ENCODE peak calls at places on chromosome 21, in seven cellular contexts. One of them, this sample, is unnamed.
A peak's percentile ranks its signal among the peaks of the same experiment; 100 is the strongest.

GRCh38 chr21:41217656-41218380 is 49.9 kb downstream of the BACE2 start:
- DNase-seq in SJSA1: no peak
- DNase-seq in glutamatergic neuron: no peak
- DNase-seq in BE2C: no peak
- DNase-seq in stimulated activated naive CD4-positive, alpha-beta T cell: no peak
- DNase-seq in neural crest cell: no peak
- DNase-seq in memory B cell: no peak
- DNase-seq in this sample: no peak

GRCh38 chr21:45267390-45267760 is 20.3 kb downstream of the POFUT2 start:
- DNase-seq in glutamatergic neuron: no peak
- DNase-seq in SJSA1: no peak
- DNase-seq in neural crest cell: no peak
- DNase-seq in memory B cell: no peak
- DNase-seq in stimulated activated naive CD4-positive, alpha-beta T cell: no peak
- DNase-seq in BE2C: no peak
- DNase-seq in this sample: no peak

GRCh38 chr21:41678944-41679343 is 87.9 kb downstream of the RIPK4 start:
- DNase-seq in stimulated activated naive CD4-positive, alpha-beta T cell: no peak
- DNase-seq in SJSA1: peak; percentile 96
- DNase-seq in neural crest cell: peak; percentile 74
- DNase-seq in memory B cell: no peak
- DNase-seq in glutamatergic neuron: peak; percentile 75
- DNase-seq in BE2C: peak; percentile 75
- DNase-seq in this sample: peak; percentile 99

GRCh38 chr21:33300701-33301631 is 23.8 kb upstream of the IFNAR1 start:
- DNase-seq in glutamatergic neuron: no peak
- DNase-seq in SJSA1: no peak
- DNase-seq in stimulated activated naive CD4-positive, alpha-beta T cell: no peak
- DNase-seq in neural crest cell: no peak
- DNase-seq in BE2C: peak; percentile 67
- DNase-seq in memory B cell: no peak
- DNase-seq in this sample: no peak

GRCh38 chr21:17848228-17848627 is 29.1 kb upstream of the C21orf91 start:
- DNase-seq in SJSA1: peak; percentile 70
- DNase-seq in memory B cell: no peak
- DNase-seq in glutamatergic neuron: no peak
- DNase-seq in stimulated activated naive CD4-positive, alpha-beta T cell: no peak
- DNase-seq in neural crest cell: no peak
- DNase-seq in BE2C: no peak
- DNase-seq in this sample: peak; percentile 17

GRCh38 chr21:27700974-27701614 is 734.2 kb upstream of the ADAMTS5 start:
- DNase-seq in BE2C: peak; percentile 92
- DNase-seq in neural crest cell: peak; percentile 84
- DNase-seq in stimulated activated naive CD4-positive, alpha-beta T cell: peak; percentile 10
- DNase-seq in SJSA1: peak; percentile 72
- DNase-seq in glutamatergic neuron: peak; percentile 84
- DNase-seq in memory B cell: no peak
- DNase-seq in this sample: peak; percentile 45

GRCh38 chr21:32410916-32411315 is 1.6 kb upstream of the EVA1C start:
- DNase-seq in stimulated activated naive CD4-positive, alpha-beta T cell: no peak
- DNase-seq in neural crest cell: no peak
- DNase-seq in memory B cell: no peak
- DNase-seq in SJSA1: no peak
- DNase-seq in glutamatergic neuron: no peak
- DNase-seq in BE2C: no peak
- DNase-seq in this sample: no peak

GRCh38 chr21:36076878-36077658 is 7.2 kb downstream of the CBR1 start:
- DNase-seq in BE2C: no peak
- DNase-seq in glutamatergic neuron: no peak
- DNase-seq in SJSA1: no peak
- DNase-seq in stimulated activated naive CD4-positive, alpha-beta T cell: no peak
- DNase-seq in memory B cell: no peak
- DNase-seq in neural crest cell: no peak
- DNase-seq in this sample: no peak

GRCh38 chr21:45280178-45280821 is 7.4 kb downstream of the POFUT2 start:
- DNase-seq in stimulated activated naive CD4-positive, alpha-beta T cell: no peak
- DNase-seq in SJSA1: no peak
- DNase-seq in glutamatergic neuron: no peak
- DNase-seq in neural crest cell: no peak
- DNase-seq in memory B cell: no peak
- DNase-seq in BE2C: no peak
- DNase-seq in this sample: no peak

GRCh38 chr21:42040411-42041180 is 30.4 kb upstream of the ZBTB21 start:
- DNase-seq in stimulated activated naive CD4-positive, alpha-beta T cell: no peak
- DNase-seq in memory B cell: no peak
- DNase-seq in glutamatergic neuron: no peak
- DNase-seq in BE2C: no peak
- DNase-seq in neural crest cell: no peak
- DNase-seq in SJSA1: peak; percentile 99
- DNase-seq in this sample: peak; percentile 92

GRCh38 chr21:35204850-35205564 is 155.9 kb upstream of the RUNX1 start:
- DNase-seq in glutamatergic neuron: no peak
- DNase-seq in SJSA1: peak; percentile 58
- DNase-seq in BE2C: no peak
- DNase-seq in stimulated activated naive CD4-positive, alpha-beta T cell: no peak
- DNase-seq in neural crest cell: no peak
- DNase-seq in memory B cell: no peak
- DNase-seq in this sample: no peak

GRCh38 chr21:31501921-31502320 is 157.6 kb upstream of the SOD1 start:
- DNase-seq in memory B cell: no peak
- DNase-seq in stimulated activated naive CD4-positive, alpha-beta T cell: no peak
- DNase-seq in neural crest cell: no peak
- DNase-seq in BE2C: no peak
- DNase-seq in glutamatergic neuron: no peak
- DNase-seq in SJSA1: no peak
- DNase-seq in this sample: no peak

GRCh38 chr21:25342811-25343210 is 264.5 kb downstream of the MRPL39 start:
- DNase-seq in neural crest cell: no peak
- DNase-seq in stimulated activated naive CD4-positive, alpha-beta T cell: no peak
- DNase-seq in BE2C: no peak
- DNase-seq in SJSA1: no peak
- DNase-seq in glutamatergic neuron: no peak
- DNase-seq in memory B cell: no peak
- DNase-seq in this sample: no peak

GRCh38 chr21:38863291-38863690 is 57.6 kb downstream of the ETS2 start:
- DNase-seq in neural crest cell: no peak
- DNase-seq in SJSA1: no peak
- DNase-seq in glutamatergic neuron: no peak
- DNase-seq in BE2C: no peak
- DNase-seq in stimulated activated naive CD4-positive, alpha-beta T cell: no peak
- DNase-seq in memory B cell: no peak
- DNase-seq in this sample: no peak

GRCh38 chr21:34992736-34993135 is 56.4 kb downstream of the RUNX1 start:
- DNase-seq in BE2C: no peak
- DNase-seq in glutamatergic neuron: no peak
- DNase-seq in SJSA1: no peak
- DNase-seq in neural crest cell: no peak
- DNase-seq in memory B cell: no peak
- DNase-seq in stimulated activated naive CD4-positive, alpha-beta T cell: no peak
- DNase-seq in this sample: no peak

GRCh38 chr21:29511076-29511475 is 212.4 kb downstream of the BACH1 start:
- DNase-seq in glutamatergic neuron: no peak
- DNase-seq in neural crest cell: no peak
- DNase-seq in stimulated activated naive CD4-positive, alpha-beta T cell: no peak
- DNase-seq in BE2C: no peak
- DNase-seq in SJSA1: no peak
- DNase-seq in memory B cell: no peak
- DNase-seq in this sample: no peak

GRCh38 chr21:44532165-44532564 is 7.8 kb downstream of the KRTAP10-1 start:
- DNase-seq in SJSA1: no peak
- DNase-seq in BE2C: no peak
- DNase-seq in stimulated activated naive CD4-positive, alpha-beta T cell: no peak
- DNase-seq in neural crest cell: no peak
- DNase-seq in memory B cell: no peak
- DNase-seq in glutamatergic neuron: no peak
- DNase-seq in this sample: no peak

GRCh38 chr21:42663200-42663483 is 9.7 kb downstream of the PDE9A start:
- DNase-seq in BE2C: no peak
- DNase-seq in memory B cell: no peak
- DNase-seq in stimulated activated naive CD4-positive, alpha-beta T cell: no peak
- DNase-seq in SJSA1: no peak
- DNase-seq in glutamatergic neuron: no peak
- DNase-seq in neural crest cell: no peak
- DNase-seq in this sample: no peak

GRCh38 chr21:44375281-44375651 is 21.8 kb downstream of the TRPM2 start:
- DNase-seq in memory B cell: no peak
- DNase-seq in glutamatergic neuron: no peak
- DNase-seq in stimulated activated naive CD4-positive, alpha-beta T cell: no peak
- DNase-seq in BE2C: no peak
- DNase-seq in neural crest cell: no peak
- DNase-seq in SJSA1: no peak
- DNase-seq in this sample: no peak

GRCh38 chr21:28375708-28376385 is 616.8 kb downstream of the LTN1 start:
- DNase-seq in neural crest cell: no peak
- DNase-seq in BE2C: no peak
- DNase-seq in stimulated activated naive CD4-positive, alpha-beta T cell: no peak
- DNase-seq in memory B cell: no peak
- DNase-seq in glutamatergic neuron: no peak
- DNase-seq in SJSA1: no peak
- DNase-seq in this sample: no peak

GRCh38 chr21:17002628-17003027 is 510.2 kb upstream of the CXADR start:
- DNase-seq in memory B cell: no peak
- DNase-seq in SJSA1: no peak
- DNase-seq in BE2C: no peak
- DNase-seq in stimulated activated naive CD4-positive, alpha-beta T cell: no peak
- DNase-seq in glutamatergic neuron: no peak
- DNase-seq in neural crest cell: no peak
- DNase-seq in this sample: no peak

GRCh38 chr21:36199021-36199420 is 42.4 kb downstream of the DOP1B start:
- DNase-seq in stimulated activated naive CD4-positive, alpha-beta T cell: no peak
- DNase-seq in neural crest cell: no peak
- DNase-seq in BE2C: no peak
- DNase-seq in memory B cell: no peak
- DNase-seq in SJSA1: no peak
- DNase-seq in glutamatergic neuron: no peak
- DNase-seq in this sample: no peak

GRCh38 chr21:41960386-41960785 is 6.6 kb upstream of the C2CD2 start:
- DNase-seq in stimulated activated naive CD4-positive, alpha-beta T cell: no peak
- DNase-seq in BE2C: no peak
- DNase-seq in glutamatergic neuron: no peak
- DNase-seq in SJSA1: no peak
- DNase-seq in memory B cell: no peak
- DNase-seq in neural crest cell: no peak
- DNase-seq in this sample: no peak

GRCh38 chr21:27713159-27714109 is 746.5 kb upstream of the ADAMTS5 start:
- DNase-seq in neural crest cell: no peak
- DNase-seq in SJSA1: no peak
- DNase-seq in stimulated activated naive CD4-positive, alpha-beta T cell: no peak
- DNase-seq in BE2C: no peak
- DNase-seq in glutamatergic neuron: no peak
- DNase-seq in memory B cell: no peak
- DNase-seq in this sample: no peak

GRCh38 chr21:35814858-35815619 is 245.3 kb downstream of the SETD4 start:
- DNase-seq in BE2C: no peak
- DNase-seq in neural crest cell: no peak
- DNase-seq in memory B cell: no peak
- DNase-seq in SJSA1: no peak
- DNase-seq in stimulated activated naive CD4-positive, alpha-beta T cell: no peak
- DNase-seq in glutamatergic neuron: no peak
- DNase-seq in this sample: no peak

GRCh38 chr21:44525431-44526095 is 14.4 kb downstream of the KRTAP10-1 start:
- DNase-seq in glutamatergic neuron: peak; percentile 1
- DNase-seq in SJSA1: no peak
- DNase-seq in stimulated activated naive CD4-positive, alpha-beta T cell: no peak
- DNase-seq in memory B cell: no peak
- DNase-seq in BE2C: peak; percentile 9
- DNase-seq in neural crest cell: no peak
- DNase-seq in this sample: no peak

GRCh38 chr21:36738489-36739126 is 39.7 kb downstream of the SIM2 start:
- DNase-seq in SJSA1: no peak
- DNase-seq in glutamatergic neuron: no peak
- DNase-seq in BE2C: no peak
- DNase-seq in stimulated activated naive CD4-positive, alpha-beta T cell: no peak
- DNase-seq in memory B cell: no peak
- DNase-seq in neural crest cell: no peak
- DNase-seq in this sample: no peak

GRCh38 chr21:36104306-36105300 is 30.3 kb upstream of the CBR3 start:
- DNase-seq in stimulated activated naive CD4-positive, alpha-beta T cell: peak; percentile 54
- DNase-seq in memory B cell: peak; percentile 50
- DNase-seq in BE2C: peak; percentile 76
- DNase-seq in glutamatergic neuron: peak; percentile 77
- DNase-seq in SJSA1: peak; percentile 97
- DNase-seq in neural crest cell: peak; percentile 61
- DNase-seq in this sample: no peak

GRCh38 chr21:24076179-24076578 is 1531.1 kb downstream of the MRPL39 start:
- DNase-seq in neural crest cell: no peak
- DNase-seq in glutamatergic neuron: no peak
- DNase-seq in memory B cell: no peak
- DNase-seq in stimulated activated naive CD4-positive, alpha-beta T cell: no peak
- DNase-seq in SJSA1: no peak
- DNase-seq in BE2C: no peak
- DNase-seq in this sample: no peak

GRCh38 chr21:43956667-43957030 is 55.5 kb upstream of the TRAPPC10 start:
- DNase-seq in memory B cell: no peak
- DNase-seq in neural crest cell: no peak
- DNase-seq in stimulated activated naive CD4-positive, alpha-beta T cell: no peak
- DNase-seq in BE2C: no peak
- DNase-seq in SJSA1: peak; percentile 59
- DNase-seq in glutamatergic neuron: no peak
- DNase-seq in this sample: no peak

This sample was measured in keratinocyte.